ENCODE peak calls at places on chromosomes 13 and 19, in four cellular contexts. One of them, this sample, is unnamed.

GRCh38 chr19:52987221-52987620 is 24.5 kb upstream of the ZNF816 start:
- DNase-seq in ovary: no peak
- DNase-seq in pancreas: no peak
- DNase-seq in pulmonary artery endothelial cell: no peak
- DNase-seq in this sample: no peak

GRCh38 chr19:37977992-37978391 is 71.0 kb downstream of the SIPA1L3 start:
- DNase-seq in ovary: no peak
- DNase-seq in pancreas: no peak
- DNase-seq in pulmonary artery endothelial cell: peak; percentile 11
- DNase-seq in this sample: peak; percentile 98

GRCh38 chr19:13104848-13105646 is 2.4 kb upstream of the LYL1 start:
- DNase-seq in pulmonary artery endothelial cell: no peak
- DNase-seq in pancreas: no peak
- DNase-seq in ovary: no peak
- DNase-seq in this sample: no peak

GRCh38 chr13:88919970-88920628 is 1248.9 kb downstream of the SLITRK5 start:
- DNase-seq in pulmonary artery endothelial cell: no peak
- DNase-seq in ovary: no peak
- DNase-seq in pancreas: no peak
- DNase-seq in this sample: no peak

GRCh38 chr13:99528547-99528946 is 27.3 kb downstream of the TM9SF2 start:
- DNase-seq in pulmonary artery endothelial cell: no peak
- DNase-seq in ovary: no peak
- DNase-seq in pancreas: no peak
- DNase-seq in this sample: no peak

GRCh38 chr19:17285415-17286135 is 3.9 kb downstream of the ANKLE1 start:
- DNase-seq in ovary: no peak
- DNase-seq in pulmonary artery endothelial cell: no peak
- DNase-seq in pancreas: no peak
- DNase-seq in this sample: no peak

GRCh38 chr19:16200038-16200775 is 2.5 kb downstream of the AP1M1 start:
- DNase-seq in pancreas: no peak
- DNase-seq in pulmonary artery endothelial cell: no peak
- DNase-seq in ovary: no peak
- DNase-seq in this sample: no peak

GRCh38 chr19:29890392-29890791 is 51.6 kb upstream of the URI1 start:
- DNase-seq in pulmonary artery endothelial cell: no peak
- DNase-seq in ovary: no peak
- DNase-seq in pancreas: no peak
- DNase-seq in this sample: no peak

GRCh38 chr13:97695684-97696083 is 257.8 kb upstream of the IPO5 start:
- DNase-seq in pancreas: no peak
- DNase-seq in ovary: no peak
- DNase-seq in pulmonary artery endothelial cell: no peak
- DNase-seq in this sample: no peak

GRCh38 chr13:93243375-93244063 is 16.9 kb downstream of the GPC6 start:
- DNase-seq in pancreas: no peak
- DNase-seq in pulmonary artery endothelial cell: no peak
- DNase-seq in ovary: no peak
- DNase-seq in this sample: no peak

GRCh38 chr19:28294395-28294794 is 918.6 kb downstream of the UQCRFS1 start:
- DNase-seq in ovary: no peak
- DNase-seq in pulmonary artery endothelial cell: no peak
- DNase-seq in pancreas: no peak
- DNase-seq in this sample: peak; percentile 65

GRCh38 chr19:33660426-33661160 is 38.8 kb downstream of the CHST8 start:
- DNase-seq in pancreas: no peak
- DNase-seq in pulmonary artery endothelial cell: no peak
- DNase-seq in ovary: no peak
- DNase-seq in this sample: no peak

GRCh38 chr19:54017266-54017665 is 25.8 kb downstream of the CACNG6 start:
- DNase-seq in pancreas: no peak
- DNase-seq in ovary: no peak
- DNase-seq in pulmonary artery endothelial cell: no peak
- DNase-seq in this sample: peak; percentile 54

GRCh38 chr13:86445584-86446140 is 646.4 kb upstream of the SLITRK6 start:
- DNase-seq in pulmonary artery endothelial cell: no peak
- DNase-seq in ovary: no peak
- DNase-seq in pancreas: no peak
- DNase-seq in this sample: peak; percentile 42